ENCODE peak calls at places on chromosomes 13 and 19, in ten cellular contexts. Z, O, F, P, K, R, X, A, W and Q are unnamed samples.

GRCh38 chr19:29318581-29318980 is 105.6 kb upstream of the UQCRFS1 start:
- DNase-seq in R (no peak), A (no peak), O (no peak), X (no peak), K (no peak), F (no peak), W (no peak), P (no peak), Z (no peak), Q (peak)

GRCh38 chr13:105343134-105343806 is 1192.2 kb downstream of the EFNB2 start:
- DNase-seq in K (no peak), O (no peak), A (no peak), Z (no peak), R (no peak), W (no peak), F (no peak), P (no peak), X (no peak), Q (no peak)

GRCh38 chr19:15323496-15324235 is 8.7 kb downstream of the BRD4 start:
- DNase-seq in O (peak), X (peak), R (no peak), K (no peak), W (peak), A (peak), P (no peak), F (no peak), Z (no peak), Q (no peak)

GRCh38 chr13:99307648-99308339 is 595 bp upstream of the GPR183 start:
- DNase-seq in R (no peak), O (peak), X (no peak), F (peak), A (no peak), K (no peak), W (peak), Z (no peak), P (no peak), Q (no peak)

GRCh38 chr13:40306817-40307216 is 359.6 kb downstream of the FOXO1 start:
- DNase-seq in W (no peak), R (no peak), Z (no peak), P (no peak), F (no peak), K (no peak), X (no peak), O (peak), A (no peak), Q (no peak)

GRCh38 chr13:27826379-27827353 is 34.4 kb downstream of the GSX1 start:
- DNase-seq in X (peak), Z (no peak), A (peak), F (peak), O (peak), K (peak), R (peak), W (peak), P (peak), Q (peak)

GRCh38 chr13:91368676-91369425 is 21.4 kb downstream of the MIR17HG start:
- DNase-seq in X (no peak), F (no peak), Z (no peak), W (no peak), P (no peak), K (no peak), A (no peak), O (peak), R (no peak), Q (no peak)

GRCh38 chr13:106533940-106534843 is 1.3 kb downstream of the EFNB2 start:
- DNase-seq in X (peak), K (no peak), O (peak), A (peak), P (peak), F (peak), W (no peak), Z (no peak), R (peak), Q (peak)

GRCh38 chr13:64553411-64554129 is 2676.6 kb downstream of the PCDH9 start:
- DNase-seq in W (peak), O (peak), K (no peak), A (no peak), F (no peak), Z (no peak), X (no peak), P (no peak), R (no peak), Q (no peak)